ENCODE peak calls at places on chromosomes 6 and 20, in ten cellular contexts. J is B cell, I is dorsolateral prefrontal cortex, N is gastrocnemius medialis, P is HCT116, A is endothelial cell of umbilical vein, Q is MM.1S, K is RWPE1, G is ovary, W is foreskin fibroblast. F is an unnamed sample.

GRCh38 chr20:38673731-38674177 is 50.5 kb upstream of the SLC32A1 start:
- DNase-seq in N (no peak), G (peak; percentile 17), J (peak; percentile 33), K (no peak), P (no peak), I (peak; percentile 34), W (peak; percentile 31), A (peak; percentile 39), Q (no peak), F (no peak)

GRCh38 chr6:85063611-85064010 is 299.2 kb upstream of the TBX18 start:
- DNase-seq in N (no peak), G (no peak), Q (no peak), W (no peak), I (no peak), A (no peak), J (no peak), P (no peak), K (no peak), F (no peak)

GRCh38 chr6:113858067-113858604 is 991 bp downstream of the MARCKS start:
- DNase-seq in P (no peak), G (peak; percentile 66), J (peak; percentile 80), K (peak; percentile 41), W (peak; percentile 66), Q (peak; percentile 46), I (no peak), A (peak; percentile 58), N (no peak), F (no peak)

GRCh38 chr20:48294196-48294595 is 508.9 kb upstream of the SULF2 start:
- DNase-seq in W (peak; percentile 45), I (no peak), G (no peak), Q (no peak), K (no peak), J (no peak), P (no peak), A (peak; percentile 59), N (no peak), F (no peak)

GRCh38 chr6:115882174-115882573 is 178.5 kb downstream of the FRK start:
- DNase-seq in N (no peak), G (no peak), W (no peak), J (no peak), K (peak; percentile 82), A (no peak), Q (no peak), P (peak; percentile 70), I (no peak), F (no peak)

GRCh38 chr20:9520096-9520495 is 5.7 kb downstream of the LAMP5 start:
- DNase-seq in P (no peak), J (no peak), K (no peak), G (no peak), N (no peak), I (no peak), W (no peak), A (no peak), Q (no peak), F (no peak)

GRCh38 chr20:47815416-47815806 is 30.1 kb upstream of the SULF2 start:
- DNase-seq in G (no peak), P (no peak), I (no peak), K (no peak), Q (no peak), N (no peak), A (no peak), J (no peak), W (no peak), F (no peak)

GRCh38 chr6:106051241-106051640 is 34.9 kb upstream of the PRDM1 start:
- DNase-seq in J (no peak), P (no peak), A (no peak), W (no peak), N (no peak), K (no peak), I (no peak), Q (no peak), G (no peak), F (no peak)

GRCh38 chr6:63121166-63121565 is 90.1 kb upstream of the FKBP1C start:
- DNase-seq in J (no peak), I (no peak), K (no peak), G (no peak), Q (no peak), N (no peak), P (no peak), A (no peak), W (no peak), F (no peak)
- TF ChIP-seq CTCF in J (no peak), I (no peak), K (no peak), G (no peak), Q (no peak), N (no peak), P (peak; percentile 9), A (no peak), W (no peak), F (no peak)

GRCh38 chr6:74651948-74652347 is 553.9 kb downstream of the COL12A1 start:
- DNase-seq in P (no peak), Q (no peak), W (peak; percentile 4), G (no peak), I (no peak), A (no peak), N (no peak), K (no peak), J (no peak), F (no peak)

GRCh38 chr6:74645108-74645849 is 560.6 kb downstream of the COL12A1 start:
- DNase-seq in J (no peak), I (no peak), P (no peak), G (no peak), K (no peak), N (no peak), A (no peak), W (no peak), Q (no peak), F (no peak)

GRCh38 chr6:74650668-74651067 is 555.2 kb downstream of the COL12A1 start:
- DNase-seq in K (no peak), W (no peak), I (no peak), G (no peak), J (no peak), N (no peak), Q (no peak), A (no peak), P (no peak), F (no peak)

GRCh38 chr6:74642101-74642500 is 563.8 kb downstream of the COL12A1 start:
- DNase-seq in W (no peak), K (no peak), I (no peak), N (no peak), J (no peak), P (no peak), A (no peak), G (no peak), Q (no peak), F (no peak)

DNA sequence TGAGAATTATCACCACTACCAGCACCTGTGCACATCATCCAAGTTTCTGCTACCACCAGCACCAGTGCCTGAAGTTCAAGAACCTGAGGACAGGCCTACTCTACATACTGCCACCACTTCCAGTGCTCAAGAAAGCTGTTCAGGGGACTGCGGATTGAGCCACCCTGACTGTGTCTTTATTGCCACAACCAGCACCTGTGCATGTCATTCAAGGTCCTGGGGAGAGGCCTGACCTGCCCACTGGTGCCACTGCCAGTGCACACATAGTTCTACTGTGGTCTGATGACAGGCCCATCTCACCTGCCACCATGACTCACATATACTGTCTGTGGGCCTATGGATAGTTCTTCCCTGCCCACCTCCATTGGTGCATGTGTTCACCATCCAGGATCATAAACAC is 559.4 kb downstream of the COL12A1 start:
- DNase-seq in I (no peak), K (no peak), N (no peak), J (no peak), A (no peak), P (no peak), Q (no peak), W (no peak), G (no peak), F (no peak)
- TF ChIP-seq CTCF in I (no peak), K (no peak), N (no peak), J (no peak), A (no peak), P (no peak), Q (no peak), W (no peak), G (no peak), F (no peak)

GRCh38 chr6:48733581-48733980 is 622.6 kb upstream of the PTCHD4 start:
- DNase-seq in N (no peak), A (no peak), I (no peak), Q (no peak), G (no peak), K (no peak), J (no peak), P (no peak), W (peak; percentile 55), F (no peak)

DNA sequence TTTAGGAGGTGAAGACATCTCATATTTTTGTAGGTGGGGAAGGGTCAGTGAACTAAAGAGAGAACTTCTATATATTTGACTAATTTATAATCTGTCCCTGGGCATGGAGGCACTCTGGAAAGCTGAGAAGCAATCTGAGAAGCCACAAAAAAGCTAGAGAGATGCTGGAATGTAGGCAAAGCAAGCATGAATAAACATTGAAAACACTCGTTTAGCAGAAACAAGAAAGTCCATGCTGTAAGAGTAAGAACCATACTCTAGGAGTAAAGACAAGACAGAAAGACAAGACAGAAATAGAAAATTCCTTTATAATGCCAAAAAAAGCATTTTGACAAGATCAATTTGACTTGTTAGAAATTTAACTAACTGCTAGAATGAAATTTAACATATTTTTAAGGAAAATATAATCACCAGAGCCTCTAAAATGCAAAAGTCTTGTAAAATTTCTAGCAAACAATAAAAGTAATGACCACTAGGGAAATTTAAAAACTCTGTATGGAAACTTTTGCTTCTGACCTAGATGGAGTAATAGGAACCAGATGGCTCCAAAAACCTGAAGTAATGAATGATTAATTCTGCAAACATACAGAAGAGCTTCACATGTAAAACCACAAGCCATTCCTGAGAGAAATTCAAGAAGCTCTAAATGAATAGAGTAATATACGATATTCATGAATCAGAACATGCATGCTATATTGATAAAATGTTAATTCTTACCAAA is 625.6 kb upstream of the PTCHD4 start:
- DNase-seq in N (no peak), W (peak; percentile 82), J (no peak), I (no peak), P (no peak), G (no peak), A (no peak), Q (no peak), K (no peak), F (no peak)
- TF ChIP-seq CTCF in N (no peak), W (no peak), J (no peak), I (no peak), P (no peak), G (no peak), A (no peak), Q (no peak), K (no peak), F (no peak)

GRCh38 chr20:41748756-41749582 is 130.8 kb upstream of the CHD6 start:
- DNase-seq in J (no peak), W (no peak), N (no peak), P (no peak), Q (no peak), G (no peak), A (no peak), K (no peak), I (no peak), F (no peak)

GRCh38 chr20:41750137-41750536 is 132.0 kb upstream of the CHD6 start:
- DNase-seq in Q (no peak), G (no peak), I (no peak), A (no peak), P (no peak), N (no peak), K (no peak), J (no peak), W (no peak), F (no peak)

GRCh38 chr20:41746635-41747034 is 128.5 kb upstream of the CHD6 start:
- DNase-seq in A (no peak), G (no peak), J (no peak), W (no peak), I (no peak), Q (no peak), N (no peak), K (no peak), P (no peak), F (no peak)

GRCh38 chr20:41748051-41748450 is 129.9 kb upstream of the CHD6 start:
- DNase-seq in G (no peak), P (no peak), Q (no peak), W (no peak), N (no peak), A (no peak), I (no peak), K (no peak), J (no peak), F (no peak)

GRCh38 chr20:41747226-41747625 is 129.0 kb upstream of the CHD6 start:
- DNase-seq in J (no peak), A (no peak), I (no peak), G (no peak), K (no peak), N (no peak), W (no peak), P (no peak), Q (no peak), F (no peak)
- TF ChIP-seq CTCF in J (no peak), A (no peak), I (no peak), G (no peak), K (no peak), N (no peak), W (no peak), P (no peak), Q (no peak), F (no peak)

F was measured in GM12864.